ENCODE peak calls at places on chromosomes 12 and 14, in ten cellular contexts. X is stomach, V is right lobe of liver, Y is body of pancreas, F is esophagus squamous epithelium, C is A549, A is suprapubic skin, U is heart left ventricle, T is HCT116, M is breast epithelium. E is an unnamed sample.

GRCh38 chr12:97075583-97076268 is 168.7 kb downstream of the NEDD1 start:
- DNase-seq in X (no peak), C (no peak), A (no peak), Y (no peak), U (no peak), T (no peak), V (no peak), F (no peak), M (no peak), E (no peak)

GRCh38 chr14:91942128-91942527 is 5.4 kb downstream of the FBLN5 start:
- DNase-seq in V (no peak), A (no peak), T (no peak), M (no peak), F (no peak), X (no peak), Y (no peak), U (no peak), C (no peak), E (peak; percentile 21)

GRCh38 chr12:106831699-106832098 is 57.2 kb downstream of the RIC8B start:
- DNase-seq in T (no peak), F (no peak), A (no peak), C (no peak), V (no peak), U (no peak), M (no peak), Y (no peak), X (no peak), E (no peak)

GRCh38 chr12:124601699-124602098 is 34.3 kb upstream of the NCOR2 start:
- DNase-seq in F (no peak), T (no peak), C (no peak), Y (no peak), X (no peak), M (no peak), V (no peak), A (no peak), U (no peak), E (no peak)

GRCh38 chr12:49346659-49347306 is at the start of gene DNAJC22:
- DNase-seq in X (peak; percentile 33), A (peak; percentile 62), Y (no peak), U (no peak), M (peak; percentile 16), F (no peak), V (peak; percentile 56), C (peak; percentile 37), T (no peak), E (peak; percentile 87)

GRCh38 chr14:54450535-54450934 is 9.4 kb upstream of the CNIH1 start:
- DNase-seq in X (no peak), F (no peak), V (no peak), U (no peak), T (no peak), M (no peak), Y (peak; percentile 27), A (no peak), C (no peak), E (peak; percentile 28)

GRCh38 chr12:119704065-119704747 is 36.3 kb downstream of the PRKAB1 start:
- DNase-seq in M (no peak), T (no peak), F (no peak), C (no peak), X (no peak), U (peak; percentile 61), V (no peak), Y (no peak), A (no peak), E (no peak)

GRCh38 chr12:109309441-109310246 is 560 bp upstream of the FOXN4 start:
- DNase-seq in M (no peak), Y (no peak), F (no peak), A (no peak), U (no peak), T (no peak), C (no peak), V (no peak), X (no peak), E (peak; percentile 73)

GRCh38 chr12:162467-163307 is 51.3 kb downstream of the SLC6A12 start:
- DNase-seq in U (no peak), F (no peak), T (no peak), A (no peak), M (no peak), V (no peak), Y (no peak), X (no peak), C (no peak), E (no peak)

GRCh38 chr12:23860019-23860418 is 89.5 kb downstream of the SOX5 start:
- DNase-seq in Y (no peak), F (no peak), A (no peak), V (no peak), M (no peak), X (no peak), C (no peak), T (no peak), U (no peak), E (no peak)

GRCh38 chr12:52041695-52042123 is 9.5 kb upstream of the NR4A1 start:
- DNase-seq in X (peak; percentile 58), A (no peak), T (no peak), U (peak; percentile 76), M (peak; percentile 77), C (peak; percentile 51), F (no peak), V (no peak), Y (no peak), E (peak; percentile 87)

GRCh38 chr14:101475468-101476257 is 85.6 kb upstream of the DIO3 start:
- DNase-seq in T (no peak), X (peak; percentile 23), C (peak; percentile 85), F (no peak), A (peak; percentile 67), U (no peak), Y (peak; percentile 75), V (peak; percentile 40), M (no peak), E (peak; percentile 43)

GRCh38 chr14:90381011-90381790 is 15.6 kb upstream of the CALM1 start:
- DNase-seq in T (no peak), A (no peak), F (no peak), X (peak; percentile 34), U (peak; percentile 23), C (no peak), Y (peak; percentile 68), V (no peak), M (no peak), E (peak; percentile 52)

DNA sequence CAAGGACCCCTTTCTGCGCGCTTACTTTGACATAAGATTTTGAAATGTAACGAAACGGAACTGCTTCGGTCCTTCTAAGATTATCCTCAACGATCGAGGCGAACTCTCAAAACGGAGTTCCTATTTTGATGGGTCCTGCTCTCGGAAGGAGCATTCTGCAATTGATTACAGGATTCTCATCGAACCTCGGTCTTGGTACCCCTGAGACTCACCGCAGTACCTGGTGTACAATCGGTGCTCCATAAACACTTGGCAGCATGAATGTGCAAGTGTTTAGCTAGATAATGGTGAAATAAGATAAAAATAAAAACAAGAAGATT is 530 bp upstream of the NEMF start:
- DNase-seq in F (no peak), A (no peak), X (no peak), V (no peak), C (no peak), M (no peak), U (no peak), T (no peak), Y (no peak), E (no peak)
- TF ChIP-seq CTCF in F (no peak), A (no peak), X (no peak), V (no peak), C (no peak), M (no peak), U (no peak), T (no peak), Y (peak; percentile 3), E (no peak)

DNA sequence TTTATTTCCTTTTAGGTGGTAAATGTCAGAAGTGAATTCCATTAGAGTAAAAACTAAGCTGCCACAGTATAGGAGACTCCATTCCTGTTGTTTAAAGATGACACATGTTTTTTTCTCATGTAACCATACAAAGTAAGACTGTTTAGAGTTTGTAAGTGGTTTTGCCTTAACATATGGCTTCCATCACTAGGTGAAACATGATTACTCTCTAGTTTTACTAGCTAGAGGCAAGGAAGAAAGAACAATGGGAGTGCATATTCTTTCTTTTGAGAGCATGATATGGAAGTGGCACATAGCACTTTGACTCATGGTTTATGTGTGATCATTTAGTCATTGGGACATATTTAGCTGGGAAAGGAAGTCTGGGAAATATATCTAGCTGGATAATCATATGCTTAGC is 7.7 kb downstream of the ATF7IP start:
- DNase-seq in M (no peak), A (no peak), U (no peak), T (no peak), Y (no peak), V (no peak), X (no peak), C (no peak), F (no peak), E (no peak)
- H3K4me3 ChIP-seq in M (no peak overlapping the region), A (no peak overlapping the region), U (no peak overlapping the region), T (no peak overlapping the region), Y (no peak overlapping the region), V (no peak overlapping the region), X (no peak overlapping the region), C (no peak overlapping the region), F (no peak overlapping the region), E (no peak overlapping the region)

GRCh38 chr14:89247457-89248122 is 169.4 kb downstream of the FOXN3 start:
- DNase-seq in T (no peak), A (no peak), U (no peak), M (no peak), Y (no peak), V (no peak), X (no peak), C (no peak), F (no peak), E (no peak)
- TF ChIP-seq POLR2A in T (no peak), A (no peak), U (no peak), M (no peak), Y (no peak), V (no peak), X (no peak), C (no peak), F (no peak), E (no peak)

GRCh38 chr12:28966049-28966778 is 182.9 kb upstream of the FAR2 start:
- DNase-seq in V (no peak), F (no peak), U (peak; percentile 73), X (peak; percentile 80), A (no peak), T (no peak), Y (peak; percentile 23), M (peak; percentile 55), C (no peak), E (no peak)

GRCh38 chr12:28961948-28962384 is 187.1 kb upstream of the FAR2 start:
- DNase-seq in T (no peak), F (no peak), Y (no peak), A (no peak), X (no peak), M (no peak), U (no peak), C (no peak), V (no peak), E (no peak)

GRCh38 chr12:28958553-28959195 is 190.4 kb upstream of the FAR2 start:
- DNase-seq in Y (no peak), V (no peak), F (no peak), M (no peak), X (no peak), A (no peak), C (no peak), T (no peak), U (no peak), E (no peak)

GRCh38 chr12:28967426-28967825 is 181.7 kb upstream of the FAR2 start:
- DNase-seq in V (no peak), X (no peak), Y (no peak), T (no peak), A (no peak), F (no peak), M (no peak), U (no peak), C (no peak), E (no peak)

DNA sequence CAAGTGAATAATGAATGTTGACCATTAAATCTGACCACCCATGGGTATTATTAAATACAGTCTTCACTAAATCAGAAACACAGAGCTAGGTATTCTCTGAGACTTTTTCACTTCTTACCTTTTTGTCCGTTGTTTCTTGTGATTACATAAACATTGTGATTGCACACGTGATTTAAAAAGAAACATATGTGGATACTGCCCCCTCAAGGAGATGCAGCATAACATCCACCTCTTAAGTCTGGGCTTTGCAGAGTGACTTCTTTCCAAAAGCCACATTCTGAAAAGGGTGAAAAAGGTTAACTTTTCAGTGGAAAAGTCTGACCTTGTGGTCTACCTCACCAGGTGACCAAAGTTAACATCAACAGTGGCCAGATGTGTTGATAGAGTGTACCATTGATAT is 185.5 kb upstream of the FAR2 start:
- DNase-seq in A (no peak), V (no peak), U (no peak), C (peak; percentile 34), T (peak; percentile 44), M (no peak), X (no peak), Y (no peak), F (no peak), E (no peak)
- TF ChIP-seq CTCF in A (peak; percentile 10), V (peak; percentile 17), U (peak; percentile 43), C (peak; percentile 17), T (peak; percentile 46), M (peak; percentile 13), X (no peak), Y (no peak), F (peak; percentile 21), E (no peak)

E was measured in lower leg skin.